ENCODE peak calls at places on chromosome 2, in nine cellular contexts. P, S, Q, Z, B, F, W, N and I are unnamed samples.

GRCh38 chr2:30341500-30342267 is 105.4 kb upstream of the LCLAT1 start:
- DNase-seq in P (no peak), S (no peak), Q (no peak), Z (no peak), B (no peak), F (no peak), W (no peak), N (no peak), I (no peak)

GRCh38 chr2:47357475-47357874 is 45.5 kb upstream of the MSH2 start:
- DNase-seq in P (peak; percentile 79), S (no peak), Q (no peak), Z (peak; percentile 89), B (no peak), F (no peak), W (no peak), N (peak; percentile 37), I (no peak)

GRCh38 chr2:94923196-94923595 is 52.0 kb downstream of the TEKT4 start:
- DNase-seq in P (no peak), S (no peak), Q (no peak), Z (peak; percentile 45), B (no peak), F (no peak), W (no peak), N (peak; percentile 16), I (no peak)

GRCh38 chr2:9102861-9103662 is 99.6 kb upstream of the MBOAT2 start:
- DNase-seq in P (no peak), S (no peak), Q (no peak), Z (peak; percentile 51), B (no peak), F (no peak), W (no peak), N (no peak), I (no peak)

GRCh38 chr2:160652236-160652635 is 158.6 kb upstream of the RBMS1 start:
- DNase-seq in P (no peak), S (no peak), Q (peak; percentile 58), Z (peak; percentile 62), B (no peak), F (no peak), W (peak; percentile 61), N (no peak), I (no peak)

GRCh38 chr2:10572693-10573092 is 117.1 kb downstream of the NOL10 start:
- DNase-seq in P (no peak), S (no peak), Q (no peak), Z (no peak), B (no peak), F (no peak), W (no peak), N (no peak), I (no peak)

GRCh38 chr2:188676012-188676405 is 298.2 kb upstream of the COL3A1 start:
- DNase-seq in P (peak; percentile 90), S (no peak), Q (no peak), Z (peak; percentile 80), B (no peak), F (no peak), W (no peak), N (no peak), I (no peak)

GRCh38 chr2:126644630-126645191 is 11.2 kb upstream of the GYPC start:
- DNase-seq in P (peak; percentile 16), S (no peak), Q (no peak), Z (no peak), B (peak; percentile 47), F (no peak), W (no peak), N (no peak), I (no peak)

DNA sequence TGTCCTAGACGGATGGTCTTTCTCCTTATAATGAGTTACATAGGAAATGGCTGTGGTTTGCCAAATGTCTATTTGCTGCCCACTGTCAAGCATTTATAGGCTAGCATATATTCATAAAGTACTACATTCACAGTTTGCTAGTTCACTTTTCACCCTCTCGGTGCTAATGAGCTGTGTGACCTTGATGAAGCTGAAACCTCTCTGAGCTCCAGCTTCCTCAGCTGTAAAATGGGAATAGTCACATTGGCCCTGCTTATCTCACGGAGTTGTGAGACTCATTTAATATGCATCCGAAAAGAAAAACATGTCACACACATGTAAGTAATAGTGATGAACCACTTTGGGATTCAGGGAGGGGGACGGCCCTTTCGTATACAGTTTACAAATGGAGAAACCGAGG is 17.0 kb downstream of the PRKCE start:
- DNase-seq in P (no peak), S (no peak), Q (no peak), Z (no peak), B (no peak), F (no peak), W (no peak), N (no peak), I (no peak)
- H3K4me3 ChIP-seq in P (no peak overlapping the region), S (no peak overlapping the region), Q (no peak overlapping the region), Z (no peak overlapping the region), B (no peak overlapping the region), F (no peak overlapping the region), W (no peak overlapping the region), N (no peak overlapping the region), I (no peak overlapping the region)

DNA sequence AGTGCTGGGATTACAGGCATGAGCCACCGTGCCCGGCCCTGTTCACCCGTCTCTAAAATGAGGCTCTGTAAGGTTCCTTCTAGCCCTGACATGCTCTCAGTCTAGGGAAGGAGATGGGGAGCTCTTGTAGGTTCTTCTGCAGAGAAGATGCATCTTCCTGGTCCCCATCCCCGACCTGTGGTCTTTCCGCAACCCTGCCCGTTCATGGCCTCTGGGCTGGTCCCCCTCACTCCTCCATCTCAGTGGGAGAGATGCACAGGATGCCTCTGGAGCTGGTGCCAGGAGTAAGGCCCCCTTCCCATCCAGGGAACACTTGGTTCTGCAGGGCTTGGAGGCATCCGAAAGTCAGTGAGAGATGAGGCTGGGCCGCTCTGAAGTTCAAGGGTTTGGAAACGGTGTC is 212.7 kb downstream of the KLHL29 start:
- DNase-seq in P (no peak), S (no peak), Q (peak; percentile 24), Z (no peak), B (no peak), F (no peak), W (no peak), N (no peak), I (no peak)
- TF ChIP-seq CTCF in P (no peak), S (no peak), Q (no peak), Z (no peak), B (no peak), F (no peak), W (no peak), N (no peak), I (no peak)

GRCh38 chr2:20446917-20447436 is at the start of gene RHOB:
- DNase-seq in P (peak; percentile 99), S (peak; percentile 100), Q (peak; percentile 98), Z (peak; percentile 97), B (peak; percentile 99), F (peak; percentile 98), W (peak; percentile 98), N (peak; percentile 95), I (no peak)
- H3K4me3 ChIP-seq in P (peak within 1 kb of the TSS; percentile 93), S (peak within 1 kb of the TSS; percentile 91), Q (peak within 1 kb of the TSS; percentile 89), Z (peak within 1 kb of the TSS; percentile 77), B (peak within 1 kb of the TSS; percentile 91), F (peak within 1 kb of the TSS; percentile 56), W (peak within 1 kb of the TSS; percentile 86), N (peak within 1 kb of the TSS; percentile 79), I (peak within 1 kb of the TSS; percentile 95)

GRCh38 chr2:29235411-29235810 is 120.2 kb downstream of the CLIP4 start:
- DNase-seq in P (no peak), S (no peak), Q (no peak), Z (no peak), B (no peak), F (no peak), W (no peak), N (no peak), I (no peak)

GRCh38 chr2:29239209-29239960 is 124.2 kb downstream of the CLIP4 start:
- DNase-seq in P (no peak), S (no peak), Q (no peak), Z (no peak), B (no peak), F (no peak), W (peak; percentile 52), N (no peak), I (no peak)

GRCh38 chr2:29241341-29241740 is 126.1 kb downstream of the CLIP4 start:
- DNase-seq in P (no peak), S (no peak), Q (no peak), Z (no peak), B (no peak), F (no peak), W (no peak), N (no peak), I (no peak)

GRCh38 chr2:29236074-29236473 is 120.9 kb downstream of the CLIP4 start:
- DNase-seq in P (no peak), S (no peak), Q (no peak), Z (no peak), B (no peak), F (no peak), W (no peak), N (no peak), I (no peak)

GRCh38 chr2:29238497-29238896 is 123.3 kb downstream of the CLIP4 start:
- DNase-seq in P (no peak), S (peak; percentile 62), Q (no peak), Z (no peak), B (no peak), F (no peak), W (peak; percentile 52), N (no peak), I (no peak)
- TF ChIP-seq CTCF in P (peak; percentile 70), S (peak; percentile 40), Q (peak; percentile 40), Z (peak; percentile 66), B (no peak), F (no peak), W (peak; percentile 34), N (peak; percentile 73), I (peak; percentile 83)

GRCh38 chr2:210366675-210367080 is 51.7 kb upstream of the MYL1 start:
- DNase-seq in P (no peak), S (no peak), Q (no peak), Z (peak; percentile 51), B (no peak), F (no peak), W (no peak), N (no peak), I (no peak)

GRCh38 chr2:210363261-210363660 is 48.3 kb upstream of the MYL1 start:
- DNase-seq in P (no peak), S (no peak), Q (no peak), Z (no peak), B (no peak), F (no peak), W (no peak), N (no peak), I (no peak)

GRCh38 chr2:210360412-210360811 is 45.4 kb upstream of the MYL1 start:
- DNase-seq in P (no peak), S (no peak), Q (no peak), Z (no peak), B (no peak), F (no peak), W (no peak), N (no peak), I (no peak)

DNA sequence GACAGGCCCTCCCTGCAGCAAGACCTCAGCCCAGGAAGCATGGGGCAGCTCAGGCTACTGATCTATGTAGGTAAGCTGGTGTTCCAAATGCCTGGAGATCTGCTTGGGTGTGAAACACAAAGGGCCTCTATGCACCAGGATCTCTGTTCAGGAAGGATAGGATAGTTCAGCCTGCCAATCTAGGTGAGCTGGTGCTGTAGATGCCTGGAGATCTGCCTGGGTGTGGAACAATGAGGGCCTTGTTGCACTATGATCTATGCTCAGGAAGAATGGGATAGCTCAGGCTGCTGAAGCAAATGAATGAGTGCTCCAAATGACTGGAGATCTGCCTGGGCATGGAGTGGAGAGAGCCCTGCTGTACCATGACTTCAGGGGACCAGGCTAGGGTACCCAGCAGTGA is 48.9 kb upstream of the MYL1 start:
- DNase-seq in P (no peak), S (no peak), Q (no peak), Z (no peak), B (no peak), F (no peak), W (no peak), N (no peak), I (no peak)
- H3K4me3 ChIP-seq in P (no peak overlapping the region), S (no peak overlapping the region), Q (no peak overlapping the region), Z (no peak overlapping the region), B (no peak overlapping the region), F (no peak overlapping the region), W (no peak overlapping the region), N (no peak overlapping the region), I (no peak overlapping the region)

GRCh38 chr2:213934560-213934959 is 476.3 kb upstream of the VWC2L start:
- DNase-seq in P (peak; percentile 35), S (no peak), Q (no peak), Z (peak; percentile 2), B (no peak), F (no peak), W (no peak), N (peak; percentile 5), I (no peak)
- TF ChIP-seq CTCF in P (peak; percentile 58), S (peak; percentile 38), Q (peak; percentile 39), Z (no peak), B (peak; percentile 7), F (no peak), W (peak; percentile 50), N (peak; percentile 41), I (peak; percentile 63)